ENCODE peak calls at places on chromosomes 4 and X, in five cellular contexts. P is endodermal cell, L is fibroblast of pulmonary artery, J is right cardiac atrium, H is psoas muscle. Y is an unnamed sample.

GRCh38 chr4:21948347-21949072 is at the start of gene KCNIP4:
- DNase-seq in P (peak), L (peak), J (no peak), H (no peak), Y (no peak)

GRCh38 chrX:120677017-120677652 is 47.3 kb upstream of the C1GALT1C1 start:
- DNase-seq in P (no peak), L (no peak), J (no peak), H (no peak), Y (no peak)

GRCh38 chr4:53490965-53491622 is 100.2 kb downstream of the LNX1 start:
- DNase-seq in P (peak), L (peak), J (peak), H (no peak), Y (peak)

GRCh38 chr4:26985836-26986235 is 125.2 kb downstream of the STIM2 start:
- DNase-seq in P (no peak), L (no peak), J (no peak), H (no peak), Y (no peak)

GRCh38 chrX:48971325-48972213 is at the start of gene KCND1:
- DNase-seq in P (peak), L (peak), J (peak), H (peak), Y (no peak)

GRCh38 chr4:101356928-101357327 is 9.6 kb upstream of the PPP3CA start:
- DNase-seq in P (no peak), L (peak), J (no peak), H (no peak), Y (peak)

GRCh38 chrX:100409316-100410082 is 574 bp downstream of the PCDH19 start:
- DNase-seq in P (peak), L (peak), J (no peak), H (peak), Y (no peak)

GRCh38 chr4:185031611-185032010 is 13.3 kb downstream of the HELT start:
- DNase-seq in P (no peak), L (no peak), J (no peak), H (no peak), Y (no peak)

GRCh38 chr4:176001171-176002006 is 64.3 kb upstream of the WDR17 start:
- DNase-seq in P (peak), L (peak), J (peak), H (peak), Y (no peak)

GRCh38 chr4:8649631-8650261 is 57.2 kb downstream of the CPZ start:
- DNase-seq in P (peak), L (no peak), J (no peak), H (no peak), Y (no peak)

GRCh38 chr4:155541716-155542115 is 124.9 kb upstream of the GUCY1A1 start:
- DNase-seq in P (no peak), L (no peak), J (no peak), H (no peak), Y (no peak)

GRCh38 chrX:30301977-30302376 is 7.2 kb downstream of the NR0B1 start:
- DNase-seq in P (peak), L (peak), J (no peak), H (no peak), Y (peak)

GRCh38 chr4:84644087-84644486 is 61.2 kb downstream of the CDS1 start:
- DNase-seq in P (no peak), L (no peak), J (no peak), H (no peak), Y (no peak)

GRCh38 chr4:67939195-67939594 is 24.1 kb downstream of the TMPRSS11A start:
- DNase-seq in P (no peak), L (no peak), J (no peak), H (no peak), Y (no peak)

GRCh38 chr4:2132438-2132837 is 73.3 kb downstream of the NAT8L start:
- DNase-seq in P (no peak), L (no peak), J (no peak), H (no peak), Y (no peak)

GRCh38 chrX:125621588-125621927 is 301.9 kb downstream of the TEX13C start:
- DNase-seq in P (no peak), L (no peak), J (no peak), H (no peak), Y (no peak)

GRCh38 chr4:89316187-89316586 is 8.6 kb upstream of the GPRIN3 start:
- DNase-seq in P (no peak), L (peak), J (no peak), H (no peak), Y (no peak)

GRCh38 chr4:1720163-1720983 is 750 bp downstream of the TMEM129 start:
- DNase-seq in P (peak), L (peak), J (peak), H (peak), Y (no peak)

GRCh38 chrX:119273807-119274192 is 37.7 kb downstream of the PGRMC1 start:
- DNase-seq in P (no peak), L (no peak), J (no peak), H (no peak), Y (no peak)
- H3K4me3 ChIP-seq in P (no peak), L (no peak), J (peak), H (peak), Y (no peak)

GRCh38 chrX:113019958-113020357 is 179.3 kb upstream of the AMOT start:
- DNase-seq in P (no peak), L (no peak), J (no peak), H (no peak), Y (no peak)
- H3K4me3 ChIP-seq in P (no peak), L (no peak), J (no peak), H (no peak), Y (no peak)

GRCh38 chr4:15006416-15007024 is 4.2 kb downstream of the CPEB2 start:
- DNase-seq in P (no peak), L (no peak), J (no peak), H (no peak), Y (peak)
- H3K4me3 ChIP-seq in P (peak), L (peak), J (no peak), H (peak), Y (peak)

GRCh38 chrX:45755719-45756118 is 555.0 kb upstream of the DIPK2B start:
- DNase-seq in P (no peak), L (no peak), J (no peak), H (no peak), Y (no peak)
- H3K4me3 ChIP-seq in P (no peak), L (no peak), J (no peak), H (no peak), Y (no peak)